ENCODE peak calls at places on chromosomes 6 and 20, in six cellular contexts. L is fibroblast of lung, E is dorsolateral prefrontal cortex, T is astrocyte of the spinal cord, B is brain microvascular endothelial cell, F is choroid plexus epithelial cell. S is an unnamed sample.

GRCh38 chr6:170117111-170117972 is 173.5 kb downstream of the DLL1 start:
- DNase-seq in B (no peak), L (no peak), E (no peak), T (no peak), F (no peak), S (peak)

GRCh38 chr6:131555992-131556391 is 17.0 kb upstream of the ARG1 start:
- DNase-seq in B (no peak), L (no peak), T (no peak), E (no peak), F (no peak), S (peak)

GRCh38 chr6:139886396-139886795 is 511.9 kb upstream of the CITED2 start:
- DNase-seq in T (no peak), B (no peak), L (no peak), E (no peak), F (no peak), S (no peak)

GRCh38 chr6:10138917-10139316 is 276.0 kb downstream of the TFAP2A start:
- DNase-seq in L (peak), F (peak), B (peak), T (no peak), E (no peak), S (no peak)

GRCh38 chr6:46273911-46274310 is 103.1 kb upstream of the ENPP5 start:
- DNase-seq in T (no peak), B (no peak), E (no peak), L (no peak), F (no peak), S (no peak)

GRCh38 chr6:162845972-162846371 is 118.2 kb downstream of the PACRG start:
- DNase-seq in F (no peak), B (no peak), E (no peak), T (no peak), L (no peak), S (no peak)

GRCh38 chr20:32945710-32946221 is 58.5 kb downstream of the SUN5 start:
- DNase-seq in B (peak), F (peak), L (peak), E (no peak), T (peak), S (no peak)

GRCh38 chr6:132730560-132730959 is 16.7 kb upstream of the VNN1 start:
- DNase-seq in F (peak), E (no peak), T (peak), B (peak), L (peak), S (no peak)

GRCh38 chr20:25063546-25063945 is 5.6 kb upstream of the ACSS1 start:
- DNase-seq in F (no peak), B (no peak), L (no peak), T (no peak), E (peak), S (no peak)

GRCh38 chr6:3808759-3809514 is 40.2 kb upstream of the FAM50B start:
- DNase-seq in B (peak), F (peak), T (peak), E (no peak), L (peak), S (no peak)

GRCh38 chr6:104580452-104580851 is 279.3 kb downstream of the HACE1 start:
- DNase-seq in E (no peak), L (no peak), F (peak), B (no peak), T (peak), S (no peak)

GRCh38 chr20:43909720-43910119 is 4.9 kb upstream of the TOX2 start:
- DNase-seq in L (no peak), F (no peak), B (no peak), T (no peak), E (no peak), S (no peak)

GRCh38 chr6:38776515-38776914 is 61.4 kb downstream of the DNAH8 start:
- DNase-seq in L (peak), T (peak), F (peak), B (peak), E (no peak), S (no peak)

GRCh38 chr6:107129370-107129925 is 14.1 kb upstream of the BEND3 start:
- DNase-seq in E (no peak), F (no peak), T (no peak), L (peak), B (no peak), S (no peak)

GRCh38 chr6:162538643-162539064 is 188.9 kb downstream of the PRKN start:
- DNase-seq in F (no peak), E (no peak), L (no peak), B (no peak), T (no peak), S (no peak)

GRCh38 chr20:37395411-37395800 is 49.5 kb downstream of the SRC start:
- DNase-seq in L (no peak), E (no peak), F (no peak), B (no peak), T (no peak), S (peak)

GRCh38 chr20:44008806-44009678 is 94.4 kb downstream of the TOX2 start:
- DNase-seq in F (no peak), B (no peak), T (no peak), L (no peak), E (no peak), S (no peak)

GRCh38 chr20:2163312-2163711 is 61.7 kb downstream of the STK35 start:
- DNase-seq in B (no peak), F (no peak), L (no peak), E (no peak), T (no peak), S (no peak)

GRCh38 chr6:132929141-132929540 is 114.8 kb downstream of the RPS12 start:
- DNase-seq in B (no peak), T (peak), F (no peak), E (no peak), L (peak), S (no peak)

GRCh38 chr20:41223112-41223511 is 85.8 kb downstream of the PLCG1 start:
- DNase-seq in E (no peak), L (peak), F (peak), T (peak), B (no peak), S (no peak)

GRCh38 chr20:50335105-50335504 is 144.5 kb downstream of the CEBPB start:
- DNase-seq in L (peak), T (no peak), F (peak), E (no peak), B (peak), S (no peak)

GRCh38 chr20:55561259-55561658 is 444.1 kb downstream of the CBLN4 start:
- DNase-seq in B (no peak), L (peak), T (peak), F (no peak), E (no peak), S (no peak)

GRCh38 chr6:41568585-41569384 is 22.6 kb downstream of the FOXP4 start:
- DNase-seq in L (peak), E (no peak), B (no peak), T (peak), F (no peak), S (peak)

GRCh38 chr6:157430834-157431233 is 49.8 kb downstream of the ZDHHC14 start:
- DNase-seq in L (no peak), E (no peak), B (no peak), T (no peak), F (no peak), S (no peak)

GRCh38 chr6:39440039-39440426 is 117.5 kb upstream of the KCNK16 start:
- DNase-seq in E (no peak), F (peak), T (peak), B (peak), L (peak), S (no peak)

GRCh38 chr20:49674383-49675352 is 39.0 kb downstream of the B4GALT5 start:
- DNase-seq in E (no peak), L (peak), T (peak), B (no peak), F (no peak), S (no peak)

GRCh38 chr6:167119680-167120556 is 3.0 kb upstream of the CCR6 start:
- DNase-seq in F (no peak), T (no peak), E (no peak), L (no peak), B (no peak), S (no peak)

GRCh38 chr6:168545428-168545827 is 104.4 kb downstream of the SMOC2 start:
- DNase-seq in B (no peak), T (no peak), L (no peak), F (no peak), E (no peak), S (no peak)

GRCh38 chr6:24883618-24884017 is 52.1 kb downstream of the RIPOR2 start:
- DNase-seq in E (no peak), F (peak), L (peak), T (peak), B (peak), S (no peak)

GRCh38 chr20:17664025-17664638 is 17.9 kb downstream of the RRBP1 start:
- DNase-seq in L (peak), F (peak), B (no peak), T (peak), E (no peak), S (no peak)

GRCh38 chr6:83709748-83710050 is 798 bp upstream of the SNAP91 start:
- DNase-seq in L (no peak), E (no peak), T (no peak), F (no peak), B (no peak), S (no peak)

GRCh38 chr6:164042212-164042611 is 627.7 kb downstream of the QKI start:
- DNase-seq in F (no peak), E (no peak), T (no peak), L (no peak), B (no peak), S (no peak)

DNA sequence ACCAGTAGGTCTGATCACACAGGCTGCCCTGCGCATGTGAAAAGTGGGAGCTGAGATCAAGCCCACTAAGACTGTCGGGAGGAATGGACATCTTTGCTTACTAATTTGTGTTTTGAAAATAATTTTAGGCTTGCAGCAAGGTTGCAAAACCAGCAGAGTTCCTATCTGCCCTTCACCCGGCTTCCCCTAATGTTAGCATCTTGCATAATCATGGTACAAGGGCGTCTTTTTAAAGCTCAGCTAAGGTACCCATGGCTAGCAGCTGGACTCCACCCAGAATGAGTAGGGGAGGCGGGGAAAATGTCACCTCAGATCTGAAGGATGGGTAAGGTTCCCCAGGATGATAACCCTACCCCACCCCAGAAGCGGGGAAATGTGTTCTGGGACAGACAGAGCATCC is 25.3 kb upstream of the BMP7 start:
- DNase-seq in L (no peak), B (no peak), F (no peak), T (no peak), E (no peak), S (no peak)
- H3K4me3 ChIP-seq in L (no peak), B (no peak), F (no peak), T (no peak), E (no peak), S (no peak)

GRCh38 chr6:37548067-37548674 is 48.5 kb upstream of the CCDC167 start:
- DNase-seq in E (no peak), L (no peak), F (no peak), B (no peak), T (no peak), S (no peak)

GRCh38 chr6:37547564-37548061 is 47.9 kb upstream of the CCDC167 start:
- DNase-seq in B (peak), L (peak), F (peak), E (no peak), T (peak), S (peak)

GRCh38 chr6:37549186-37549957 is 49.7 kb upstream of the CCDC167 start:
- DNase-seq in B (no peak), E (no peak), L (no peak), F (no peak), T (no peak), S (no peak)

GRCh38 chr6:37544530-37544929 is 44.8 kb upstream of the CCDC167 start:
- DNase-seq in T (no peak), B (no peak), F (no peak), E (no peak), L (no peak), S (no peak)

DNA sequence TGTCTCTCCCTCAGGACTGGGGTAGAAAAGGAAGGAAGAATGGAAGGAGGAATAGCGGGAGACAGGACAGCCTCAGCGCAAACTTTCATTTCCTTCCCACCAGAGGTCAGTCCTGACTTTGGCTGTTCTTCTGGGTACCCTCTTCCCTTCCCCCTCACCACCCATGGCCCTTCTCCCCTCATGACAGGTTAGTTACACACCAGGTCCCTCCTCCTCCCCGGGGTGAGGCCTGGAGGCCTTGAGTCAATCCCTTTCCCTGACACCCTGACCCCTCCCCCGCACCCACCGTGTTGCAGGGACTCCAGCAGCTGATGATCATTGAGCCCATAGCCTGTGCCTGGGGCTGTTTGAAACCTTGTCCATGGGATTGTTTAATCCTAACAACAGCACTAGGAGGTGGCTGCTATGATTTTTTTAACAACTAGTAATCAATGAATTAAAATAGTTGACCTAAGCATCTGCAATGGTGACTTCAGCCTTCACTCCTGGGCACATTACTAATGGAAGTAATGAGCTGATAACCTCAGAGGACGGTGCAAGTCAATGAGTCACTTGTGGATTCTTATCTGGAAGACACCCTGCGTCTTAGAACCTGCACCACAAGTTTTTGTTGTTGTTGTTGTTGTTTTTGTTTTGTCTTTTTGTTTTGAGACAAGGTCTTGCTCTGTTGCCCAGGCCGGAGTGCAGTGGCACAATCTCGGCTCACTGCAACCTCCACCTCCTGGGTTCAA is 46.6 kb upstream of the CCDC167 start:
- DNase-seq in T (no peak), B (no peak), L (no peak), F (no peak), E (no peak), S (no peak)
- TF ChIP-seq CTCF in T (no peak), B (no peak), L (no peak), F (no peak), E (no peak), S (no peak)

GRCh38 chr6:11609324-11610071 is 71.9 kb downstream of the TMEM170B start:
- DNase-seq in L (peak), T (peak), B (peak), E (peak), F (peak), S (peak)
- H3K4me3 ChIP-seq in L (no peak), T (no peak), B (no peak), E (no peak), F (no peak), S (no peak)

DNA sequence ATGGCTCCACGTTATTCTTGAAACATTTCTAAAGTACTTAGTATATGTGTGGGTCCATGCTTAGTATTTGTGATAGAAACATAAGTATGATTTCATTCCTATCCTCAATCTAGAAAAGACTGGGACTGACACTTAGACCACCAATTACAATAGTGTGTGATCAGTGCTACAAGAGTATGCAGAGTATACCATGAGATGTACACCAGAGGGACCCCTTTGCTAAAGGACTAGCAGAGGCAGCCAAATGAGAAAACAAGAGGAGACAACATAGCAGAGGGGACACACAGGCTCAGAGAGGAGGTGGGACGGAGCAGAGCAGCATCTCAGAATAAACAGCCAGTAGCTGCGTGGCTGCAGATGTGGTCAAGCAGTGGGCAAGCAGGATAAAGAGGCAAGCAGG is 21.0 kb downstream of the RMND1 start:
- DNase-seq in T (no peak), B (no peak), L (no peak), F (peak), E (no peak), S (no peak)
- TF ChIP-seq CTCF in T (peak), B (peak), L (no peak), F (peak), E (no peak), S (no peak)

GRCh38 chr20:63828545-63828944 is 2.5 kb downstream of the ZBTB46 start:
- DNase-seq in T (no peak), B (no peak), L (no peak), F (no peak), E (no peak), S (no peak)
- H3K4me3 ChIP-seq in T (peak), B (no peak), L (no peak), F (peak), E (peak), S (no peak)

DNA sequence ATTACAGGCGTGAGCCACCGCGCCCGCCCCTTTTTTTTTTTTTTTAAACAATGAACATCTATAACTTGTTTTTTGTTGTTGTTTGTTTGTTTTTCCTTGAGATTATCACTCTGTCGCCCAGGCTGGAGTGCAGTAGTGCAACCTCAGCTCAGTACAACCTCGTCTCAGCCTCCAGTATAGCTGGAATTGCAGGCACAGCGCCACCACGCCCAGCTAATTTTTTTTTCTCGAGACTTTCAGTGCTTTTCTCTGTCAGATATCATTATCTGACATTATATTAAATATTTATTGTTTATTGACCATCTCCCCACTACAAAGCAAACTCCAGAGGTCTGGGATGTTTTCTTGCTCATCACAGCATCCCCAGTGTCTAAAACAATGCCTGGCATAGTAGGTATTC is 2.3 kb upstream of the DLK2 start:
- DNase-seq in B (no peak), T (no peak), L (no peak), E (no peak), F (no peak), S (no peak)
- TF ChIP-seq CTCF in B (no peak), T (no peak), L (no peak), E (no peak), F (peak), S (no peak)

DNA sequence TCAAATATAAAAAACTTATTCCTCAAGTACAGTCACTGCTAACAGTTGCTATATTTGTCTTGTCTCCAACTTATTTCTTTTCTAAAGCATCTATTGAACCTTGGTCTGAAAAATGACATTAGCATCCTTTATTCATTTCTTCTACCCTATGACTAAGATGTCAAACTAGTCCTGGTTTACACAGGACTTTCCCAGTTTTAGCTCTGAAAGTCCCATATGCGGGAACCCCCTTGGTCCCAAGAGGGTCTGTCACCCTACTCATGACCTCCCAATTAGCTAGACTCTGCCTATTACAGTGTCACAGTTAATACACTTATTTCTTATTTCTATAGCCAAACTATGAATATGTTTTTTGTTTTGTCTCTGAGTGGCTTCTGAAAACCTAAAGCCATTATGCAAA is 37.1 kb downstream of the PLEKHG1 start:
- DNase-seq in E (no peak), L (no peak), F (no peak), B (no peak), T (no peak), S (no peak)
- H3K4me3 ChIP-seq in E (no peak), L (no peak), F (no peak), B (no peak), T (no peak), S (no peak)

GRCh38 chr20:53291548-53291947 is 302.1 kb downstream of the ZNF217 start:
- DNase-seq in L (no peak), T (no peak), F (no peak), E (no peak), B (no peak), S (no peak)
- TF ChIP-seq CTCF in L (no peak), T (no peak), F (peak), E (no peak), B (no peak), S (no peak)

S was measured in right lobe of liver.